ENCODE peak calls at places on chromosomes 1 and 21, in eight cellular contexts. Q is stomach; K is HFFc6; Y is CD8-positive, alpha-beta T cell; X is left ventricle myocardium inferior; M is AG09319; D is SK-N-SH; P is neural crest cell. N is an unnamed sample.

GRCh38 chr1:27363766-27364695 is 2.7 kb downstream of the MAP3K6 start:
- DNase-seq in M (no peak), D (no peak), Q (no peak), X (no peak), P (no peak), K (no peak), Y (no peak), N (no peak)

GRCh38 chr1:41333146-41333784 is 28.0 kb upstream of the FOXO6 start:
- DNase-seq in Q (no peak), M (no peak), Y (peak), D (no peak), P (no peak), K (peak), X (no peak), N (no peak)

GRCh38 chr1:225688345-225688744 is 35.4 kb upstream of the ENAH start:
- DNase-seq in Q (no peak), P (no peak), Y (no peak), X (no peak), K (no peak), D (no peak), M (no peak), N (no peak)

GRCh38 chr1:167122568-167122967 is 28.7 kb downstream of the STYXL2 start:
- DNase-seq in Y (no peak), M (no peak), K (no peak), X (no peak), Q (no peak), D (no peak), P (no peak), N (no peak)

GRCh38 chr1:36222481-36223372 is 1.5 kb upstream of the THRAP3 start:
- DNase-seq in P (no peak), D (no peak), X (no peak), Y (no peak), Q (peak), M (no peak), K (no peak), N (no peak)

GRCh38 chr1:11280719-11281376 is 7.8 kb downstream of the UBIAD1 start:
- DNase-seq in K (no peak), P (no peak), Q (no peak), D (no peak), Y (peak), X (no peak), M (no peak), N (peak)

GRCh38 chr1:36203554-36204346 is 20.5 kb upstream of the THRAP3 start:
- DNase-seq in P (no peak), M (no peak), X (peak), Q (peak), D (peak), K (peak), Y (no peak), N (no peak)

GRCh38 chr1:6438047-6438525 is 13.5 kb downstream of the ESPN start:
- DNase-seq in M (peak), K (peak), X (peak), Q (peak), P (peak), D (peak), Y (peak), N (peak)

GRCh38 chr1:75616436-75617433 is 5.8 kb upstream of the SLC44A5 start:
- DNase-seq in Y (no peak), Q (no peak), D (no peak), X (no peak), M (no peak), K (no peak), P (peak), N (peak)

GRCh38 chr1:154906621-154907081 is 29.9 kb downstream of the PMVK start:
- DNase-seq in Y (no peak), X (no peak), Q (peak), M (no peak), P (no peak), D (no peak), K (no peak), N (no peak)

GRCh38 chr21:17775431-17776126 is 43.6 kb downstream of the C21orf91 start:
- DNase-seq in M (no peak), D (no peak), Y (peak), K (no peak), X (no peak), Q (no peak), P (no peak), N (no peak)

GRCh38 chr1:145994391-145995120 is 1.8 kb downstream of the TXNIP start:
- DNase-seq in M (no peak), Q (peak), P (no peak), X (no peak), D (no peak), Y (peak), K (no peak), N (no peak)

GRCh38 chr1:245822997-245823396 is 668.2 kb downstream of the KIF26B start:
- DNase-seq in P (no peak), Q (no peak), X (no peak), Y (no peak), M (peak), D (no peak), K (peak), N (no peak)

GRCh38 chr1:212987702-212988322 is 27.9 kb downstream of the ANGEL2 start:
- DNase-seq in Q (no peak), D (no peak), X (no peak), K (no peak), P (no peak), M (no peak), Y (no peak), N (no peak)

GRCh38 chr1:238558746-238559145 is 668.0 kb upstream of the ZP4 start:
- DNase-seq in M (no peak), Q (no peak), D (no peak), K (no peak), X (no peak), Y (no peak), P (no peak), N (no peak)

GRCh38 chr1:168470821-168471473 is 72.8 kb downstream of the XCL2 start:
- DNase-seq in P (no peak), D (no peak), X (no peak), M (peak), K (peak), Y (no peak), Q (no peak), N (no peak)

GRCh38 chr1:172902861-172903381 is 147.8 kb downstream of the TNFSF18 start:
- DNase-seq in Q (no peak), M (peak), D (no peak), X (no peak), P (no peak), Y (no peak), K (peak), N (no peak)

GRCh38 chr21:45821315-45822001 is 160.1 kb upstream of the COL6A1 start:
- DNase-seq in M (no peak), P (no peak), Y (no peak), D (peak), X (no peak), Q (no peak), K (no peak), N (no peak)

GRCh38 chr1:205837380-205837970 is 12.5 kb downstream of the PM20D1 start:
- DNase-seq in X (no peak), D (no peak), P (no peak), M (no peak), Q (no peak), Y (no peak), K (no peak), N (no peak)

GRCh38 chr1:175901076-175901475 is 157.7 kb upstream of the TNR start:
- DNase-seq in Y (no peak), P (no peak), K (no peak), X (no peak), Q (no peak), M (no peak), D (no peak), N (no peak)

GRCh38 chr1:3577300-3577699 is 34.0 kb downstream of the MEGF6 start:
- DNase-seq in K (no peak), X (no peak), Y (no peak), Q (no peak), P (no peak), M (no peak), D (peak), N (no peak)

GRCh38 chr1:34597877-34598514 is 156.9 kb upstream of the GJB5 start:
- DNase-seq in M (peak), Q (peak), X (peak), P (peak), D (peak), K (peak), Y (peak), N (peak)

GRCh38 chr1:161511018-161511755 is 5.9 kb downstream of the FCGR2A start:
- DNase-seq in P (no peak), X (no peak), D (no peak), K (no peak), M (no peak), Q (no peak), Y (no peak), N (no peak)

GRCh38 chr1:40315795-40316594 is 1.1 kb downstream of the COL9A2 start:
- DNase-seq in P (peak), X (no peak), M (no peak), Q (no peak), D (peak), K (no peak), Y (peak), N (no peak)

GRCh38 chr21:45309069-45309521 is 21.4 kb upstream of the POFUT2 start:
- DNase-seq in X (peak), K (no peak), D (peak), Y (no peak), P (peak), Q (peak), M (no peak), N (peak)

GRCh38 chr1:172356620-172357019 is 63.9 kb upstream of the C1orf105 start:
- DNase-seq in M (no peak), X (no peak), K (peak), Q (no peak), D (no peak), Y (no peak), P (no peak), N (no peak)

GRCh38 chr1:61950418-61950817 is 208.1 kb downstream of the PATJ start:
- DNase-seq in M (no peak), Q (no peak), D (no peak), Y (no peak), P (no peak), X (no peak), K (no peak), N (no peak)

GRCh38 chr1:223018534-223018933 is 124.5 kb downstream of the TLR5 start:
- DNase-seq in D (no peak), P (no peak), K (no peak), X (no peak), Y (no peak), Q (no peak), M (no peak), N (no peak)

GRCh38 chr1:228542981-228543380 is 55.8 kb downstream of the RNF187 start:
- DNase-seq in Q (no peak), X (no peak), P (no peak), D (no peak), M (no peak), Y (no peak), K (no peak), N (no peak)

GRCh38 chr1:151494741-151495281 is 16.4 kb upstream of the CGN start:
- DNase-seq in M (peak), X (no peak), P (no peak), Y (no peak), K (peak), Q (no peak), D (no peak), N (no peak)

GRCh38 chr1:1206376-1207253 is at the start of gene TNFRSF18:
- DNase-seq in Y (no peak), M (no peak), D (peak), Q (peak), X (peak), P (no peak), K (no peak), N (peak)

GRCh38 chr1:44885406-44885805 is 42.4 kb upstream of the PTCH2 start:
- DNase-seq in P (no peak), D (no peak), M (no peak), Q (no peak), X (no peak), Y (no peak), K (no peak), N (no peak)

GRCh38 chr1:44890007-44890406 is 47.0 kb upstream of the PTCH2 start:
- DNase-seq in K (no peak), D (no peak), X (no peak), Y (no peak), M (no peak), P (peak), Q (no peak), N (peak)

GRCh38 chr1:44881011-44881632 is 38.1 kb upstream of the PTCH2 start:
- DNase-seq in M (peak), D (peak), P (no peak), Y (no peak), X (no peak), K (peak), Q (no peak), N (no peak)

DNA sequence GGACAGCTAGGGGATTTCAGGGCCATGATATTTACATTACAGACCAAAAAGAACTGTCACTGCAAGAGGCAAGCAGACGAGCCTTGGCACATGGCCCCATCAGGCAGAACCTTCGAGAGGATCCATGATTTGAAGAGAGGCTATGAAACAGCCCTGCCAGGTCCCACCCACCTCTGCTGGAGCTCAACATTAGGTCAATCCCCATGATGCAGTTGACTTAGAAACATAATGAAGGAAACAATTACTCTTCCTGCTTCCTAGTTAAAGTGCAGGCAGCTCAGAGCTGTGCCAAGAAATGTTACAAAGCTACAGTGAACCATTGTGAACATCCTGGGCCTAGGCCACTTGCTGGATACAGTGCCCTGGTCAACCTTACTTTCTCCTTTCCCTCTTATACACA is 41.7 kb upstream of the PTCH2 start:
- DNase-seq in X (peak), M (no peak), D (no peak), Q (no peak), P (no peak), Y (no peak), K (no peak), N (no peak)
- TF ChIP-seq CTCF in X (no peak), M (no peak), D (no peak), Q (no peak), P (no peak), Y (no peak), K (no peak), N (no peak)

GRCh38 chr1:24909388-24909898 is 20.6 kb downstream of the RUNX3 start:
- DNase-seq in Q (peak), K (peak), P (peak), X (peak), D (no peak), M (no peak), Y (no peak), N (peak)
- TF ChIP-seq CTCF in Q (peak), K (peak), P (peak), X (peak), D (peak), M (peak), Y (no peak), N (no peak)

GRCh38 chr1:203638914-203639313 is 12.3 kb downstream of the ATP2B4 start:
- DNase-seq in K (no peak), X (peak), Y (no peak), M (no peak), P (no peak), D (no peak), Q (no peak), N (no peak)
- TF ChIP-seq CTCF in K (no peak), X (peak), Y (no peak), M (peak), P (no peak), D (no peak), Q (no peak), N (no peak)

DNA sequence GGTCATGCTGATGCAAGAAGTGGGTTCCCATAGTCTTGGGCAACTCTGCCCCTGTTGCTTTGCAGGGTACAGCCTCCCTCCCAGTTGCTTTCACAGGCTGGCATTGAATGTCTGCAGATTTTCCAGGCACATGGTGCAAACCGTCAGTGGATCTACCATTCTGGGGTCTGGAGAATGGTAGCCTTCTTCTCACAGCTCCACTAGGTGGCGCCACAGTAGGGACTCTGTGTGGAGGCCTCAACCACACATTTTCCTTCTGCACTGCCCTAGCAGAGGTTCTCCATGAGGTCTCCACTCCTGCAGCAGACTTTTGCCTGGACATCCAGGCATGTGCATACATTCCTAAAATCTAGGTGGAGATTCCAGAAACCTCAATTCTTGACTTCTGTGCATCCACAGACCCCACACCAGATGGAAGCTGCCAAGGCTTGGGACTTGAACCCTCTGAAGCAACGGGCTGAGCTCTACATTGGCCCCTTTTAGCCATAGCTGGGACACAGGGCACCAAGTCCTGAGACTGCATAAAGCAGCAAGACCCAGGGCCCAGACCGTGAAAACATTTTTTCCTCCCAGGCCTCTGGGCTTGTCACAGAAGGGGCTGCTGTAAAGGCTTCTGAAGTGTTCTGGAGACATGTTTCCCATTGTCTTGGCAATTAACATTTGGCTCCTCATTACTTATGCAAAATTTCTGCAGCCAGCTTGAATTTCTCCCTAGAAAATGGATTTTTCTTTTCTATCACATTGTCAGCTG is 466.2 kb upstream of the PBX1 start:
- DNase-seq in X (no peak), Q (no peak), Y (no peak), K (no peak), P (no peak), M (no peak), D (no peak), N (no peak)
- TF ChIP-seq CTCF in X (no peak), Q (no peak), Y (no peak), K (peak), P (peak), M (no peak), D (peak), N (no peak)

GRCh38 chr1:119822406-119822805 is 11.1 kb upstream of the REG4 start:
- DNase-seq in K (no peak), Y (no peak), M (no peak), X (no peak), D (no peak), Q (no peak), P (no peak), N (no peak)

GRCh38 chr1:119829636-119830035 is 18.4 kb upstream of the REG4 start:
- DNase-seq in D (no peak), X (no peak), K (no peak), P (no peak), Q (no peak), Y (no peak), M (no peak), N (no peak)

GRCh38 chr1:119831027-119831426 is 19.8 kb upstream of the REG4 start:
- DNase-seq in K (no peak), Q (no peak), M (no peak), D (no peak), X (no peak), P (no peak), Y (no peak), N (no peak)

GRCh38 chr1:119828266-119828665 is 17.0 kb upstream of the REG4 start:
- DNase-seq in Y (no peak), X (no peak), D (no peak), M (no peak), Q (no peak), P (no peak), K (no peak), N (no peak)

DNA sequence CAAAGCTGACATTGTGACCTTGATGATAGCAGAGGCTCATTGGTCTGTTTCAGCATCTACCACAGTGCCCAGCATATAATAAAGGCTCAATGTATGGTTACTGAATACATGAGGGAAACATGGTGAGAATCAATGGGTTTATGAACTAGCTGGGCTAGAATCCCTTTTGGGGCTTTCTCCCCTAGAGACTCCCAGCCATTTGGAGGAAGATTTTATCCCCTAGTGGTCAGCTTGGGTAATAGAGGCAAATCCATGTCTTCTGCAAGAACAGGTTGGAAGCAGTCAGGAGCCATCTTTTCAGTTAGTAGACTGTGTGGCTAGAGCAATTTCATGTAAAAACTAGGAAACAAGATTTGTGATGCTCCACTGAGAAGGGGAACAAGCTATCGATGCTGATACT is 15.8 kb upstream of the REG4 start:
- DNase-seq in Q (no peak), D (peak), Y (no peak), M (no peak), P (no peak), K (no peak), X (no peak), N (no peak)
- TF ChIP-seq CTCF in Q (no peak), D (peak), Y (no peak), M (peak), P (peak), K (peak), X (no peak), N (peak)

GRCh38 chr1:230368363-230368762 is 57.8 kb downstream of the PGBD5 start:
- DNase-seq in X (no peak), Y (no peak), D (no peak), Q (no peak), P (no peak), K (no peak), M (no peak), N (no peak)

GRCh38 chr1:230362949-230363348 is 63.2 kb downstream of the PGBD5 start:
- DNase-seq in X (no peak), P (no peak), Y (no peak), M (no peak), Q (no peak), D (no peak), K (no peak), N (no peak)

GRCh38 chr1:230366504-230366915 is 59.6 kb downstream of the PGBD5 start:
- DNase-seq in K (no peak), Q (no peak), D (no peak), P (no peak), M (no peak), X (no peak), Y (no peak), N (no peak)

GRCh38 chr1:230368871-230369270 is 57.3 kb downstream of the PGBD5 start:
- DNase-seq in X (no peak), K (no peak), Y (no peak), M (no peak), P (no peak), D (no peak), Q (no peak), N (no peak)

GRCh38 chr1:230365723-230366307 is 60.3 kb downstream of the PGBD5 start:
- DNase-seq in X (no peak), K (no peak), Y (no peak), D (no peak), P (no peak), Q (no peak), M (no peak), N (no peak)
- TF ChIP-seq CTCF in X (peak), K (no peak), Y (no peak), D (no peak), P (peak), Q (no peak), M (no peak), N (no peak)

N was measured in endothelial cell.